ENCODE peak calls at places on chromosomes 7 and 10, in seven cellular contexts. D is skeletal muscle cell; Z is EL; L is stimulated activated CD4-positive, alpha-beta T cell treated with anti-CD3 and anti-CD28 coated beads, Interleukin-4, amount 100 ng/mL, for 48 hours; V is Daoy; U is globus pallidus; Q is foreskin keratinocyte. N is an unnamed sample.
A peak's percentile ranks its signal among the peaks of the same experiment; 100 is the strongest.

GRCh38 chr10:113735913-113736312 is 15.6 kb upstream of the PLEKHS1 start:
- DNase-seq in D (no peak), Z (peak; percentile 6), L (no peak), V (no peak), U (no peak), Q (no peak), N (no peak)

GRCh38 chr10:110792476-110792875 is 79.3 kb upstream of the PDCD4 start:
- DNase-seq in D (no peak), Z (no peak), L (no peak), V (no peak), U (peak; percentile 5), Q (no peak), N (no peak)

GRCh38 chr7:99469381-99470065 is 3.2 kb upstream of the ZNF789 start:
- DNase-seq in D (no peak), Z (peak; percentile 18), L (no peak), V (no peak), U (no peak), Q (no peak), N (no peak)

GRCh38 chr7:1397491-1398327 is 61.6 kb downstream of the MICALL2 start:
- DNase-seq in D (no peak), Z (peak; percentile 65), L (no peak), V (peak; percentile 77), U (no peak), Q (no peak), N (peak; percentile 33)

GRCh38 chr10:125005312-125006187 is 63.6 kb downstream of the ZRANB1 start:
- DNase-seq in D (no peak), Z (no peak), L (no peak), V (no peak), U (no peak), Q (no peak), N (no peak)

GRCh38 chr10:97406064-97406463 is 4.9 kb upstream of the RRP12 start:
- DNase-seq in D (no peak), Z (no peak), L (no peak), V (no peak), U (peak; percentile 41), Q (no peak), N (no peak)

GRCh38 chr10:62166331-62167154 is 102.1 kb downstream of the RTKN2 start:
- DNase-seq in D (peak; percentile 58), Z (peak; percentile 25), L (no peak), V (no peak), U (peak; percentile 28), Q (no peak), N (no peak)

GRCh38 chr10:59631882-59632281 is 77.8 kb downstream of the SLC16A9 start:
- DNase-seq in D (no peak), Z (no peak), L (no peak), V (no peak), U (no peak), Q (no peak), N (no peak)

GRCh38 chr10:29636178-29636577 is 1.4 kb upstream of the SVIL start:
- DNase-seq in D (no peak), Z (no peak), L (no peak), V (peak; percentile 48), U (no peak), Q (peak; percentile 44), N (peak; percentile 34)

GRCh38 chr7:27420702-27421101 is 178.1 kb downstream of the EVX1 start:
- DNase-seq in D (no peak), Z (no peak), L (no peak), V (no peak), U (no peak), Q (no peak), N (no peak)

GRCh38 chr10:34854147-34854601 is 39.1 kb upstream of the PARD3 start:
- DNase-seq in D (peak; percentile 36), Z (peak; percentile 52), L (no peak), V (peak; percentile 22), U (peak; percentile 31), Q (no peak), N (no peak)

GRCh38 chr7:149680316-149681025 is 92.9 kb downstream of the ZNF467 start:
- DNase-seq in D (no peak), Z (peak; percentile 50), L (no peak), V (no peak), U (no peak), Q (no peak), N (no peak)

GRCh38 chr7:5217851-5218331 is 27.9 kb downstream of the WIPI2 start:
- DNase-seq in D (no peak), Z (no peak), L (no peak), V (no peak), U (no peak), Q (no peak), N (no peak)

GRCh38 chr7:74604326-74605020 is 53.0 kb upstream of the GTF2I start:
- DNase-seq in D (no peak), Z (no peak), L (no peak), V (peak; percentile 45), U (no peak), Q (no peak), N (peak; percentile 44)

GRCh38 chr10:12635127-12635541 is 285.8 kb downstream of the CAMK1D start:
- DNase-seq in D (no peak), Z (no peak), L (no peak), V (peak; percentile 15), U (no peak), Q (no peak), N (no peak)

GRCh38 chr7:25643770-25644394 is 415.6 kb upstream of the NPVF start:
- DNase-seq in D (no peak), Z (no peak), L (no peak), V (no peak), U (no peak), Q (no peak), N (no peak)

GRCh38 chr7:65554-65953 is 126.8 kb upstream of the FAM20C start:
- DNase-seq in D (peak; percentile 25), Z (peak; percentile 61), L (no peak), V (peak; percentile 61), U (no peak), Q (no peak), N (peak; percentile 31)

GRCh38 chr7:131747625-131748024 is 191.2 kb upstream of the PODXL start:
- DNase-seq in D (no peak), Z (no peak), L (no peak), V (no peak), U (no peak), Q (no peak), N (no peak)